ENCODE peak calls at places on chromosomes 6 and 20, in four cellular contexts. One of them, this sample, is unnamed.
A peak's percentile ranks its signal among the peaks of the same experiment; 100 is the strongest.

GRCh38 chr6:155274533-155274932 is 10.7 kb downstream of the CLDN20 start:
- DNase-seq in pancreas: no peak
- DNase-seq in uterus: no peak
- DNase-seq in right cardiac atrium: no peak
- DNase-seq in this sample: peak; percentile 82

GRCh38 chr20:57656252-57656820 is 36.1 kb upstream of the ZBP1 start:
- DNase-seq in uterus: peak; percentile 14
- DNase-seq in pancreas: peak; percentile 7
- DNase-seq in right cardiac atrium: no peak
- DNase-seq in this sample: no peak

GRCh38 chr6:135423649-135424128 is 73.9 kb downstream of the AHI1 start:
- DNase-seq in right cardiac atrium: no peak
- DNase-seq in uterus: no peak
- DNase-seq in pancreas: no peak
- DNase-seq in this sample: peak; percentile 54

GRCh38 chr6:166642646-166643045 is 15.6 kb upstream of the RPS6KA2 start:
- DNase-seq in right cardiac atrium: no peak
- DNase-seq in uterus: no peak
- DNase-seq in pancreas: no peak
- DNase-seq in this sample: no peak

GRCh38 chr20:25860531-25861150 is 164.0 kb upstream of the ZNF337 start:
- DNase-seq in uterus: no peak
- DNase-seq in right cardiac atrium: peak; percentile 42
- DNase-seq in pancreas: no peak
- DNase-seq in this sample: no peak

GRCh38 chr20:58619847-58620431 is 31.1 kb upstream of the STX16 start:
- DNase-seq in right cardiac atrium: no peak
- DNase-seq in uterus: no peak
- DNase-seq in pancreas: no peak
- DNase-seq in this sample: peak; percentile 49

GRCh38 chr6:37539706-37540352 is 40.1 kb upstream of the CCDC167 start:
- DNase-seq in right cardiac atrium: no peak
- DNase-seq in uterus: no peak
- DNase-seq in pancreas: no peak
- DNase-seq in this sample: no peak

GRCh38 chr6:7139835-7140470 is 32.2 kb downstream of the RREB1 start:
- DNase-seq in uterus: no peak
- DNase-seq in right cardiac atrium: no peak
- DNase-seq in pancreas: no peak
- DNase-seq in this sample: no peak

GRCh38 chr20:33859157-33859695 is 48.1 kb downstream of the CHMP4B start:
- DNase-seq in uterus: no peak
- DNase-seq in pancreas: no peak
- DNase-seq in right cardiac atrium: no peak
- DNase-seq in this sample: no peak

GRCh38 chr20:42678895-42679294 is 510.8 kb downstream of the PTPRT start:
- DNase-seq in pancreas: peak; percentile 27
- DNase-seq in uterus: no peak
- DNase-seq in right cardiac atrium: no peak
- DNase-seq in this sample: no peak

GRCh38 chr6:2962636-2963035 is 8.7 kb downstream of the SERPINB6 start:
- DNase-seq in pancreas: no peak
- DNase-seq in right cardiac atrium: no peak
- DNase-seq in uterus: no peak
- DNase-seq in this sample: no peak

GRCh38 chr6:37049990-37050853 is 44.8 kb downstream of the FGD2 start:
- DNase-seq in right cardiac atrium: peak; percentile 90
- DNase-seq in uterus: no peak
- DNase-seq in pancreas: no peak
- DNase-seq in this sample: no peak

GRCh38 chr6:163634514-163635171 is 220.1 kb downstream of the QKI start:
- DNase-seq in uterus: no peak
- DNase-seq in pancreas: no peak
- DNase-seq in right cardiac atrium: no peak
- DNase-seq in this sample: peak; percentile 58

GRCh38 chr20:37223053-37223452 is 38.6 kb downstream of the GHRH start:
- DNase-seq in pancreas: no peak
- DNase-seq in uterus: no peak
- DNase-seq in right cardiac atrium: no peak
- DNase-seq in this sample: peak; percentile 88

GRCh38 chr6:146892613-146893401 is 294.0 kb downstream of the ADGB start:
- DNase-seq in uterus: no peak
- DNase-seq in pancreas: no peak
- DNase-seq in right cardiac atrium: no peak
- DNase-seq in this sample: no peak

GRCh38 chr20:34708621-34709043 is 4.5 kb downstream of the TP53INP2 start:
- DNase-seq in uterus: peak; percentile 70
- DNase-seq in pancreas: peak; percentile 44
- DNase-seq in right cardiac atrium: peak; percentile 83
- DNase-seq in this sample: no peak

GRCh38 chr6:37477656-37478435 is 21.8 kb downstream of the CCDC167 start:
- DNase-seq in uterus: no peak
- DNase-seq in right cardiac atrium: no peak
- DNase-seq in pancreas: no peak
- DNase-seq in this sample: no peak

GRCh38 chr20:44733341-44734069 is 12.2 kb upstream of the KCNK15 start:
- DNase-seq in uterus: peak; percentile 74
- DNase-seq in right cardiac atrium: peak; percentile 89
- DNase-seq in pancreas: peak; percentile 66
- DNase-seq in this sample: peak; percentile 54

GRCh38 chr20:14580426-14581074 is 243.1 kb upstream of the FLRT3 start:
- DNase-seq in pancreas: no peak
- DNase-seq in right cardiac atrium: no peak
- DNase-seq in uterus: no peak
- DNase-seq in this sample: peak; percentile 56

GRCh38 chr20:44309763-44310663 is 989 bp downstream of the FITM2 start:
- DNase-seq in right cardiac atrium: peak; percentile 75
- DNase-seq in uterus: peak; percentile 40
- DNase-seq in pancreas: no peak
- DNase-seq in this sample: peak; percentile 9

GRCh38 chr6:157646012-157646411 is 177.0 kb upstream of the SNX9 start:
- DNase-seq in right cardiac atrium: peak; percentile 69
- DNase-seq in uterus: no peak
- DNase-seq in pancreas: no peak
- DNase-seq in this sample: no peak

GRCh38 chr20:53162251-53162835 is 190.2 kb downstream of the TSHZ2 start:
- DNase-seq in pancreas: peak; percentile 20
- DNase-seq in right cardiac atrium: peak; percentile 78
- DNase-seq in uterus: peak; percentile 45
- DNase-seq in this sample: peak; percentile 83

GRCh38 chr6:35790683-35791082 is 6.4 kb downstream of the CLPS start:
- DNase-seq in right cardiac atrium: no peak
- DNase-seq in pancreas: peak; percentile 68
- DNase-seq in uterus: no peak
- DNase-seq in this sample: no peak

GRCh38 chr6:134495203-134495892 is 177.4 kb upstream of the SGK1 start:
- DNase-seq in pancreas: no peak
- DNase-seq in uterus: no peak
- DNase-seq in right cardiac atrium: no peak
- DNase-seq in this sample: no peak

GRCh38 chr6:46407246-46407645 is 84.0 kb downstream of the RCAN2 start:
- DNase-seq in uterus: no peak
- DNase-seq in right cardiac atrium: no peak
- DNase-seq in pancreas: no peak
- DNase-seq in this sample: no peak

GRCh38 chr6:5260111-5260620 is 584 bp downstream of the LYRM4 start:
- DNase-seq in right cardiac atrium: peak; percentile 73
- DNase-seq in pancreas: peak; percentile 69
- DNase-seq in uterus: no peak
- DNase-seq in this sample: peak; percentile 75

GRCh38 chr6:34362909-34363713 is 29.4 kb downstream of the NUDT3 start:
- DNase-seq in pancreas: no peak
- DNase-seq in right cardiac atrium: no peak
- DNase-seq in uterus: no peak
- DNase-seq in this sample: no peak

GRCh38 chr6:14216931-14217684 is 99.5 kb downstream of the CD83 start:
- DNase-seq in uterus: no peak
- DNase-seq in pancreas: no peak
- DNase-seq in right cardiac atrium: no peak
- DNase-seq in this sample: no peak

GRCh38 chr6:151862461-151862860 is 55.0 kb downstream of the ESR1 start:
- DNase-seq in uterus: no peak
- DNase-seq in right cardiac atrium: no peak
- DNase-seq in pancreas: no peak
- DNase-seq in this sample: no peak

GRCh38 chr20:61835301-61835700 is 230.4 kb downstream of the TAF4 start:
- DNase-seq in pancreas: no peak
- DNase-seq in right cardiac atrium: no peak
- DNase-seq in uterus: no peak
- DNase-seq in this sample: no peak

GRCh38 chr20:61835791-61836350 is 229.8 kb downstream of the TAF4 start:
- DNase-seq in uterus: no peak
- DNase-seq in pancreas: no peak
- DNase-seq in right cardiac atrium: no peak
- DNase-seq in this sample: no peak

GRCh38 chr20:61832181-61832580 is 233.5 kb downstream of the TAF4 start:
- DNase-seq in right cardiac atrium: no peak
- DNase-seq in uterus: no peak
- DNase-seq in pancreas: no peak
- DNase-seq in this sample: no peak

GRCh38 chr20:61830956-61831355 is 234.7 kb downstream of the TAF4 start:
- DNase-seq in right cardiac atrium: no peak
- DNase-seq in uterus: no peak
- DNase-seq in pancreas: no peak
- DNase-seq in this sample: no peak

GRCh38 chr20:61833807-61834610 is 231.7 kb downstream of the TAF4 start:
- DNase-seq in uterus: no peak
- DNase-seq in pancreas: no peak
- DNase-seq in right cardiac atrium: no peak
- DNase-seq in this sample: no peak
- H3K27me3 ChIP-seq in uterus: no peaks in the 10 kb centered on the region
- H3K27me3 ChIP-seq in pancreas: no peaks in the 10 kb centered on the region
- H3K27me3 ChIP-seq in right cardiac atrium: no peaks in the 10 kb centered on the region
- H3K27me3 ChIP-seq in this sample: no peaks in the 10 kb centered on the region

DNA sequence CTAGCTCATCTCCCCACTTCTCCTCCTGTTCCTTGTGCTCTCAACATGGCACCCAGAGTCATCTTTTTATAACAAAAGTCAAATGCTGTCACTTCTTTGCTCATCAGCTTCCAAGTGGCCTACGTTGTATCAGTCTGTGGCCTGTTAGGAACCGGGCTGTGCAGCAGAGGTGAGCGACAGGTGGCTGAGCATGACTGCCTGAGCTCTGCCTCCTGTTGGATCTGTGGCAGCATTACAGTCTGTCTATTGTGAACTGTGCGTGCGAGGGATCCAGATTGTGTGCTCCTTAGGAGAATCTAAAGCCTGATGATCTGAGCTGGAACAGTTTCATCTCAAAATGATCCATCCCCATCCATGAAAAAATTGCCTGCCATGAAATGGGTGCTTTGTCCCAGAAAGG is 129.6 kb downstream of the FNDC1 start:
- DNase-seq in right cardiac atrium: no peak
- DNase-seq in uterus: no peak
- DNase-seq in pancreas: no peak
- DNase-seq in this sample: no peak
- H3K27me3 ChIP-seq in right cardiac atrium: no peaks in the 10 kb centered on the region
- H3K27me3 ChIP-seq in uterus: no peaks in the 10 kb centered on the region
- H3K27me3 ChIP-seq in pancreas: no peaks in the 10 kb centered on the region
- H3K27me3 ChIP-seq in this sample: no peaks in the 10 kb centered on the region

GRCh38 chr6:84774174-84775158 is 10.1 kb upstream of the TBX18 start:
- DNase-seq in right cardiac atrium: peak; percentile 89
- DNase-seq in uterus: no peak
- DNase-seq in pancreas: peak; percentile 56
- DNase-seq in this sample: peak; percentile 30

GRCh38 chr6:84777888-84778287 is 13.5 kb upstream of the TBX18 start:
- DNase-seq in pancreas: no peak
- DNase-seq in uterus: no peak
- DNase-seq in right cardiac atrium: no peak
- DNase-seq in this sample: no peak

GRCh38 chr6:84776392-84776791 is 12.0 kb upstream of the TBX18 start:
- DNase-seq in pancreas: no peak
- DNase-seq in right cardiac atrium: no peak
- DNase-seq in uterus: no peak
- DNase-seq in this sample: no peak

GRCh38 chr6:84779917-84780316 is 15.5 kb upstream of the TBX18 start:
- DNase-seq in pancreas: no peak
- DNase-seq in right cardiac atrium: no peak
- DNase-seq in uterus: no peak
- DNase-seq in this sample: no peak

DNA sequence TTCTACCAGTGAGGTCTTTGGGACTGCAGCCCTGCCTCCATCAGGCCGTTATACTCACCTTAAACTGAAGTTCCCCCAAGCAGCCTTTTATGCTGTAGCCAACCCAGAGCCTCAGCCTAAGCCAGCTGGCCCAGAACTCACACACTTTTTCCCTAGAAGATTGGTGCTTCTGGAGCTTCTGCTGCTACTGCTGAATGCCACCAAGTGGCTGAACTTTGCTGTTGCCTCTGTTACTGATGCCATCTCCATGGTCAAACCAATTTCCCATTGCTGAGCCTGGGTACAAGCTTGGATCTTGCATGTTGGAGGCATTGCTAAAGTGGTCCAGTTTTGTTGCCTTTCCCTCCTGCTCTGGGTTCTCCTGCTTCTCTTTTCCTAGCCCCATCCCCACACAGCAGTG is 15.0 kb upstream of the TBX18 start:
- DNase-seq in right cardiac atrium: no peak
- DNase-seq in pancreas: no peak
- DNase-seq in uterus: no peak
- DNase-seq in this sample: no peak
- H3K27me3 ChIP-seq in right cardiac atrium: no peaks in the 10 kb centered on the region
- H3K27me3 ChIP-seq in pancreas: peaks cover 19% of the 10 kb centered on the region
- H3K27me3 ChIP-seq in uterus: peaks cover 3% of the 10 kb centered on the region
- H3K27me3 ChIP-seq in this sample: peaks cover 18% of the 10 kb centered on the region

GRCh38 chr6:1391692-1392309 is 2.4 kb downstream of the FOXF2 start:
- DNase-seq in right cardiac atrium: no peak
- DNase-seq in uterus: no peak
- DNase-seq in pancreas: no peak
- DNase-seq in this sample: no peak

GRCh38 chr6:1390805-1391511 is 1.6 kb downstream of the FOXF2 start:
- DNase-seq in right cardiac atrium: peak; percentile 70
- DNase-seq in pancreas: no peak
- DNase-seq in uterus: no peak
- DNase-seq in this sample: no peak

GRCh38 chr6:1388927-1389790 is at the start of gene FOXF2:
- DNase-seq in pancreas: no peak
- DNase-seq in uterus: no peak
- DNase-seq in right cardiac atrium: peak; percentile 70
- DNase-seq in this sample: no peak

GRCh38 chr6:1389791-1390070 is 355 bp downstream of the FOXF2 start:
- DNase-seq in pancreas: no peak
- DNase-seq in uterus: no peak
- DNase-seq in right cardiac atrium: no peak
- DNase-seq in this sample: no peak

GRCh38 chr6:1390071-1390804 is 862 bp downstream of the FOXF2 start:
- DNase-seq in uterus: no peak
- DNase-seq in pancreas: no peak
- DNase-seq in right cardiac atrium: peak; percentile 72
- DNase-seq in this sample: peak; percentile 29
- H3K27me3 ChIP-seq in uterus: peaks cover 21% of the 10 kb centered on the region
- H3K27me3 ChIP-seq in pancreas: peaks cover 23% of the 10 kb centered on the region
- H3K27me3 ChIP-seq in right cardiac atrium: no peaks in the 10 kb centered on the region
- H3K27me3 ChIP-seq in this sample: peaks cover 58% of the 10 kb centered on the region

This sample was measured in bronchial epithelial cell.